ENCODE peak calls at places on chromosomes 6 and 20, in four cellular contexts. C is tibial nerve, P is AG10803, N is AML-193. J is an unnamed sample.

GRCh38 chr20:61355096-61355495 is 103.0 kb downstream of the CDH4 start:
- DNase-seq in N (no peak), C (no peak), P (no peak), J (no peak)

GRCh38 chr20:52619101-52619500 is 353.1 kb upstream of the TSHZ2 start:
- DNase-seq in C (no peak), N (no peak), P (no peak), J (no peak)

GRCh38 chr20:21808863-21809664 is 103.6 kb downstream of the PAX1 start:
- DNase-seq in P (no peak), C (peak), N (no peak), J (peak)

GRCh38 chr6:89980353-89980752 is 86.1 kb downstream of the GJA10 start:
- DNase-seq in N (no peak), P (no peak), C (no peak), J (no peak)

GRCh38 chr6:90362273-90362672 is 65.6 kb upstream of the BACH2 start:
- DNase-seq in P (no peak), N (no peak), C (no peak), J (no peak)

GRCh38 chr6:167049275-167049674 is 50.1 kb downstream of the CEP43 start:
- DNase-seq in C (no peak), P (no peak), N (no peak), J (no peak)

GRCh38 chr6:3913077-3913957 is 64.1 kb downstream of the FAM50B start:
- DNase-seq in P (peak), C (peak), N (no peak), J (peak)

GRCh38 chr6:121143476-121143875 is 190.8 kb downstream of the TBC1D32 start:
- DNase-seq in C (no peak), N (no peak), P (peak), J (no peak)

GRCh38 chr6:1438471-1438881 is 49.1 kb downstream of the FOXF2 start:
- DNase-seq in C (no peak), P (no peak), N (no peak), J (no peak)

GRCh38 chr6:163170294-163170883 is 244.1 kb upstream of the QKI start:
- DNase-seq in C (no peak), P (no peak), N (peak), J (peak)

GRCh38 chr6:168122011-168122410 is 43.0 kb upstream of the FRMD1 start:
- DNase-seq in N (no peak), C (no peak), P (no peak), J (no peak)

GRCh38 chr20:50517817-50518154 is 7.6 kb downstream of the PTPN1 start:
- DNase-seq in C (no peak), P (no peak), N (no peak), J (no peak)